ENCODE peak calls at places on chromosomes 3 and 15, in eight cellular contexts. One of them, this sample, is unnamed.

GRCh38 chr3:149554826-149555225 is 80.3 kb downstream of the TM4SF4 start:
- DNase-seq in ovary: no peak
- DNase-seq in A549: no peak
- DNase-seq in adrenal gland: peak
- DNase-seq in breast epithelium: no peak
- DNase-seq in endothelial cell of umbilical vein: peak
- DNase-seq in IMR-90: peak
- DNase-seq in Peyer's patch: no peak
- DNase-seq in this sample: no peak

GRCh38 chr15:68791431-68792283 is 29.0 kb downstream of the ANP32A start:
- DNase-seq in endothelial cell of umbilical vein: no peak
- DNase-seq in ovary: no peak
- DNase-seq in IMR-90: no peak
- DNase-seq in A549: no peak
- DNase-seq in Peyer's patch: no peak
- DNase-seq in adrenal gland: no peak
- DNase-seq in breast epithelium: no peak
- DNase-seq in this sample: no peak

GRCh38 chr3:13346481-13347389 is 73.4 kb downstream of the NUP210 start:
- DNase-seq in IMR-90: no peak
- DNase-seq in adrenal gland: no peak
- DNase-seq in endothelial cell of umbilical vein: no peak
- DNase-seq in breast epithelium: no peak
- DNase-seq in Peyer's patch: no peak
- DNase-seq in A549: no peak
- DNase-seq in ovary: no peak
- DNase-seq in this sample: peak

GRCh38 chr3:47073685-47074084 is 90.2 kb downstream of the SETD2 start:
- DNase-seq in breast epithelium: no peak
- DNase-seq in ovary: no peak
- DNase-seq in endothelial cell of umbilical vein: no peak
- DNase-seq in A549: no peak
- DNase-seq in adrenal gland: no peak
- DNase-seq in IMR-90: no peak
- DNase-seq in Peyer's patch: no peak
- DNase-seq in this sample: no peak

GRCh38 chr3:27643355-27643754 is 78.8 kb downstream of the EOMES start:
- DNase-seq in Peyer's patch: no peak
- DNase-seq in adrenal gland: no peak
- DNase-seq in IMR-90: peak
- DNase-seq in breast epithelium: no peak
- DNase-seq in ovary: no peak
- DNase-seq in A549: no peak
- DNase-seq in endothelial cell of umbilical vein: no peak
- DNase-seq in this sample: no peak

GRCh38 chr15:28978661-28979060 is 92.9 kb downstream of the APBA2 start:
- DNase-seq in IMR-90: no peak
- DNase-seq in ovary: no peak
- DNase-seq in breast epithelium: no peak
- DNase-seq in endothelial cell of umbilical vein: no peak
- DNase-seq in adrenal gland: no peak
- DNase-seq in Peyer's patch: no peak
- DNase-seq in A549: no peak
- DNase-seq in this sample: no peak

GRCh38 chr3:149120051-149120972 is 9.1 kb upstream of the HPS3 start:
- DNase-seq in ovary: no peak
- DNase-seq in Peyer's patch: no peak
- DNase-seq in endothelial cell of umbilical vein: peak
- DNase-seq in breast epithelium: no peak
- DNase-seq in A549: peak
- DNase-seq in adrenal gland: no peak
- DNase-seq in IMR-90: peak
- DNase-seq in this sample: no peak

GRCh38 chr3:141360888-141361598 is 7.3 kb upstream of the ZBTB38 start:
- DNase-seq in Peyer's patch: no peak
- DNase-seq in adrenal gland: no peak
- DNase-seq in endothelial cell of umbilical vein: peak
- DNase-seq in IMR-90: peak
- DNase-seq in ovary: no peak
- DNase-seq in breast epithelium: no peak
- DNase-seq in A549: peak
- DNase-seq in this sample: no peak

GRCh38 chr15:67701669-67702068 is 123.6 kb upstream of the SKOR1 start:
- DNase-seq in adrenal gland: peak
- DNase-seq in IMR-90: peak
- DNase-seq in Peyer's patch: no peak
- DNase-seq in A549: no peak
- DNase-seq in ovary: no peak
- DNase-seq in endothelial cell of umbilical vein: no peak
- DNase-seq in breast epithelium: no peak
- DNase-seq in this sample: no peak

GRCh38 chr3:193974147-193974546 is 161.8 kb upstream of the HES1 start:
- DNase-seq in breast epithelium: no peak
- DNase-seq in IMR-90: peak
- DNase-seq in adrenal gland: no peak
- DNase-seq in A549: no peak
- DNase-seq in endothelial cell of umbilical vein: peak
- DNase-seq in ovary: no peak
- DNase-seq in Peyer's patch: no peak
- DNase-seq in this sample: no peak

GRCh38 chr3:11826628-11827265 is 19.9 kb downstream of the TAMM41 start:
- DNase-seq in A549: no peak
- DNase-seq in Peyer's patch: no peak
- DNase-seq in ovary: no peak
- DNase-seq in IMR-90: peak
- DNase-seq in endothelial cell of umbilical vein: no peak
- DNase-seq in adrenal gland: no peak
- DNase-seq in breast epithelium: no peak
- DNase-seq in this sample: no peak

GRCh38 chr15:82129769-82130168 is 84.0 kb upstream of the MEX3B start:
- DNase-seq in adrenal gland: no peak
- DNase-seq in breast epithelium: no peak
- DNase-seq in ovary: no peak
- DNase-seq in Peyer's patch: no peak
- DNase-seq in IMR-90: peak
- DNase-seq in endothelial cell of umbilical vein: no peak
- DNase-seq in A549: no peak
- DNase-seq in this sample: no peak

GRCh38 chr3:29385056-29385455 is 104.2 kb downstream of the RBMS3 start:
- DNase-seq in IMR-90: no peak
- DNase-seq in Peyer's patch: no peak
- DNase-seq in ovary: no peak
- DNase-seq in breast epithelium: no peak
- DNase-seq in A549: no peak
- DNase-seq in endothelial cell of umbilical vein: no peak
- DNase-seq in adrenal gland: no peak
- DNase-seq in this sample: no peak

GRCh38 chr3:62149962-62150361 is 223.4 kb downstream of the FEZF2 start:
- DNase-seq in ovary: no peak
- DNase-seq in breast epithelium: no peak
- DNase-seq in Peyer's patch: no peak
- DNase-seq in IMR-90: peak
- DNase-seq in A549: no peak
- DNase-seq in adrenal gland: peak
- DNase-seq in endothelial cell of umbilical vein: no peak
- DNase-seq in this sample: peak

GRCh38 chr3:179447251-179447650 is 4.0 kb downstream of the GNB4 start:
- DNase-seq in adrenal gland: no peak
- DNase-seq in A549: no peak
- DNase-seq in ovary: no peak
- DNase-seq in Peyer's patch: no peak
- DNase-seq in endothelial cell of umbilical vein: no peak
- DNase-seq in IMR-90: no peak
- DNase-seq in breast epithelium: no peak
- DNase-seq in this sample: no peak
- TF ChIP-seq POLR2A in adrenal gland: no peak
- TF ChIP-seq POLR2A in A549: no peak
- TF ChIP-seq POLR2A in ovary: no peak
- TF ChIP-seq POLR2A in Peyer's patch: no peak
- TF ChIP-seq POLR2A in endothelial cell of umbilical vein: no peak
- TF ChIP-seq POLR2A in IMR-90: no peak
- TF ChIP-seq POLR2A in breast epithelium: no peak
- TF ChIP-seq POLR2A in this sample: no peak

GRCh38 chr15:75928680-75929608 is 25.3 kb downstream of the FBXO22 start:
- DNase-seq in adrenal gland: no peak
- DNase-seq in IMR-90: peak
- DNase-seq in ovary: no peak
- DNase-seq in breast epithelium: no peak
- DNase-seq in endothelial cell of umbilical vein: no peak
- DNase-seq in Peyer's patch: no peak
- DNase-seq in A549: peak
- DNase-seq in this sample: no peak
- TF ChIP-seq CTCF in adrenal gland: peak
- TF ChIP-seq CTCF in IMR-90: peak
- TF ChIP-seq CTCF in ovary: no peak
- TF ChIP-seq CTCF in breast epithelium: no peak
- TF ChIP-seq CTCF in endothelial cell of umbilical vein: no peak
- TF ChIP-seq CTCF in Peyer's patch: peak
- TF ChIP-seq CTCF in A549: peak
- TF ChIP-seq CTCF in this sample: no peak

GRCh38 chr3:49255112-49255511 is 21.9 kb downstream of the C3orf62 start:
- DNase-seq in breast epithelium: no peak
- DNase-seq in Peyer's patch: no peak
- DNase-seq in endothelial cell of umbilical vein: no peak
- DNase-seq in adrenal gland: no peak
- DNase-seq in A549: no peak
- DNase-seq in IMR-90: no peak
- DNase-seq in ovary: no peak
- DNase-seq in this sample: no peak
- H3K27ac ChIP-seq in breast epithelium: no peak
- H3K27ac ChIP-seq in Peyer's patch: no peak
- H3K27ac ChIP-seq in endothelial cell of umbilical vein: no peak
- H3K27ac ChIP-seq in adrenal gland: peak
- H3K27ac ChIP-seq in A549: no peak
- H3K27ac ChIP-seq in IMR-90: no peak
- H3K27ac ChIP-seq in ovary: no peak
- H3K27ac ChIP-seq in this sample: no peak

DNA sequence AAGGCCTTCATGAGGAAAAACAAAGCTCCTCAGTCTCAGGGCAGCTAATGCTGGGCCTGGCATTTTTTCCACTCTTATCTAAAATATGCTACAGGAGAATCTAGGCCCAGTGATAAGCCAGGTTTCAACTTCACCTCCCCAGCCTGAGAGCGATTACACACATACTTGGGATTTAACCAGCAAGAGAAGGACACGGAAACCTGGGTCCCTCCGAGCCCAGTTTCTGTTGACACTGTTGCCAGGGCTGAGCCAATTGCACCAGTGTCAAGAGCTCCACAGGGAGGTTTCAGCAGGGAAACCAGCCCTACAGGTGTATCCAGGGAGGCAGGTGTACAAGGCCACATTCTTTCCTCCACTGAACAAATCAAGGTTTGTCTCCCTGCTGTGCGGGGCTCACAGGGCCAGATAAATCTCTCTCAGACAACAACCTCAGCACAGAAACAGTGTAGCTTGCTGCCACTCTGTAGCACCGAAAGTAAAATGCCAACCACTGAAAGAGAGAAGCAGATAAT is 85.4 kb downstream of the MAGI1 start:
- DNase-seq in IMR-90: no peak
- DNase-seq in breast epithelium: peak
- DNase-seq in Peyer's patch: peak
- DNase-seq in A549: no peak
- DNase-seq in adrenal gland: peak
- DNase-seq in ovary: no peak
- DNase-seq in endothelial cell of umbilical vein: peak
- DNase-seq in this sample: no peak
- TF ChIP-seq POLR2A in IMR-90: no peak
- TF ChIP-seq POLR2A in breast epithelium: peak
- TF ChIP-seq POLR2A in Peyer's patch: no peak
- TF ChIP-seq POLR2A in A549: no peak
- TF ChIP-seq POLR2A in adrenal gland: no peak
- TF ChIP-seq POLR2A in ovary: no peak
- TF ChIP-seq POLR2A in endothelial cell of umbilical vein: no peak
- TF ChIP-seq POLR2A in this sample: no peak

GRCh38 chr15:26261413-26261812 is 398.3 kb upstream of the ATP10A start:
- DNase-seq in breast epithelium: no peak
- DNase-seq in A549: no peak
- DNase-seq in endothelial cell of umbilical vein: no peak
- DNase-seq in ovary: no peak
- DNase-seq in IMR-90: no peak
- DNase-seq in adrenal gland: no peak
- DNase-seq in Peyer's patch: no peak
- DNase-seq in this sample: no peak

GRCh38 chr15:26261966-26262365 is 398.8 kb upstream of the ATP10A start:
- DNase-seq in endothelial cell of umbilical vein: no peak
- DNase-seq in IMR-90: no peak
- DNase-seq in ovary: no peak
- DNase-seq in A549: no peak
- DNase-seq in Peyer's patch: no peak
- DNase-seq in breast epithelium: no peak
- DNase-seq in adrenal gland: no peak
- DNase-seq in this sample: no peak

DNA sequence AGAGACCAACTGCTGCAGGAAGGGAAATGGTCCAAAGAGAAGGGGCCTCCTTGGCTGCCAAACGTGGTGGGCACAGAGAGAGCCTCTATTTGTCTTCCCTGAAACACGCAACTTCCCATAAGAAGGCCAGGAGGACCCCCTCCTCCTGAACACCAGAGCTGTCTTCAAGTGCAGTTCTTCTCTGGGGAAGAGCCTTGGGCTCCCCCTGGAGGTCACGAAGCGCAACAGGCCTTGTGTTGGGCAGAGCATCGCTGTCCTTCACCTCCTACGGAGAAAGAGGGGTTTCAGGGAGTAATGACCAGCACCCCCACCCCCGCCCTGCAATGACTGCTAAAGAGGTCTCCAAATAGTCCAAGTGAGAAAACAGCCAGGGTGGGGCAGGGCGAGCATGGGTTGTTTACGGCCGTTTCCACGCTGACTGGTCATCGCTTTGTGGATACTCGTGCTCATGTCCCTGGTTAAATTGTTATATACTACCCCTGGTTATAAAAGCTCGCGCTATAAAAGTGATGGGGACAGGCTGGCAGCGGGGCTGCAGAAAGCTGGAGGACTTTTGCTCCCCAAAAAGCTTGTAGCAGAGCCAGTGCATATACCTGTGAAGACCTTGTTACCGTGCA is 397.5 kb upstream of the ATP10A start:
- DNase-seq in A549: peak
- DNase-seq in Peyer's patch: no peak
- DNase-seq in adrenal gland: peak
- DNase-seq in ovary: no peak
- DNase-seq in IMR-90: peak
- DNase-seq in breast epithelium: no peak
- DNase-seq in endothelial cell of umbilical vein: no peak
- DNase-seq in this sample: no peak
- TF ChIP-seq CTCF in A549: peak
- TF ChIP-seq CTCF in Peyer's patch: peak
- TF ChIP-seq CTCF in adrenal gland: peak
- TF ChIP-seq CTCF in ovary: no peak
- TF ChIP-seq CTCF in IMR-90: peak
- TF ChIP-seq CTCF in breast epithelium: no peak
- TF ChIP-seq CTCF in endothelial cell of umbilical vein: peak
- TF ChIP-seq CTCF in this sample: peak